ENCODE peak calls at places on chromosomes 12 and 14, in five cellular contexts. One of them, this sample, is unnamed.

GRCh38 chr12:28780096-28780495 is 369.0 kb upstream of the FAR2 start:
- DNase-seq in kidney epithelial cell: peak; percentile 65
- DNase-seq in ovary: no peak
- DNase-seq in keratinocyte: no peak
- DNase-seq in cardiac muscle cell: no peak
- DNase-seq in this sample: no peak

GRCh38 chr14:61493996-61494395 is 172.6 kb downstream of the PRKCH start:
- DNase-seq in kidney epithelial cell: no peak
- DNase-seq in ovary: no peak
- DNase-seq in keratinocyte: no peak
- DNase-seq in cardiac muscle cell: no peak
- DNase-seq in this sample: no peak

GRCh38 chr12:16323010-16323409 is 24.4 kb upstream of the MGST1 start:
- DNase-seq in kidney epithelial cell: no peak
- DNase-seq in ovary: no peak
- DNase-seq in keratinocyte: no peak
- DNase-seq in cardiac muscle cell: no peak
- DNase-seq in this sample: no peak

GRCh38 chr14:96811265-96811664 is 14.1 kb downstream of the VRK1 start:
- DNase-seq in kidney epithelial cell: no peak
- DNase-seq in ovary: no peak
- DNase-seq in keratinocyte: peak; percentile 26
- DNase-seq in cardiac muscle cell: no peak
- DNase-seq in this sample: no peak

GRCh38 chr12:27331299-27331926 is 1.2 kb upstream of the BMAL2 start:
- DNase-seq in kidney epithelial cell: peak; percentile 99
- DNase-seq in ovary: no peak
- DNase-seq in keratinocyte: peak; percentile 96
- DNase-seq in cardiac muscle cell: no peak
- DNase-seq in this sample: no peak

GRCh38 chr12:106840217-106840616 is 65.7 kb downstream of the RIC8B start:
- DNase-seq in kidney epithelial cell: peak; percentile 62
- DNase-seq in ovary: no peak
- DNase-seq in keratinocyte: no peak
- DNase-seq in cardiac muscle cell: peak; percentile 76
- DNase-seq in this sample: no peak

GRCh38 chr14:92368001-92368400 is 45.0 kb downstream of the SLC24A4 start:
- DNase-seq in kidney epithelial cell: no peak
- DNase-seq in ovary: no peak
- DNase-seq in keratinocyte: no peak
- DNase-seq in cardiac muscle cell: no peak
- DNase-seq in this sample: no peak

GRCh38 chr12:75208851-75209781 is 523 bp downstream of the KCNC2 start:
- DNase-seq in kidney epithelial cell: no peak
- DNase-seq in ovary: no peak
- DNase-seq in keratinocyte: no peak
- DNase-seq in cardiac muscle cell: peak; percentile 82
- DNase-seq in this sample: peak; percentile 61

GRCh38 chr12:15689751-15690191 is 99.4 kb downstream of the EPS8 start:
- DNase-seq in kidney epithelial cell: no peak
- DNase-seq in ovary: no peak
- DNase-seq in keratinocyte: no peak
- DNase-seq in cardiac muscle cell: no peak
- DNase-seq in this sample: no peak

GRCh38 chr12:49706351-49707126 is 666 bp downstream of the FMNL3 start:
- DNase-seq in kidney epithelial cell: no peak
- DNase-seq in ovary: peak; percentile 58
- DNase-seq in keratinocyte: no peak
- DNase-seq in cardiac muscle cell: peak; percentile 60
- DNase-seq in this sample: peak; percentile 37

GRCh38 chr12:28872654-28873268 is 276.3 kb upstream of the FAR2 start:
- DNase-seq in kidney epithelial cell: peak; percentile 12
- DNase-seq in ovary: no peak
- DNase-seq in keratinocyte: peak; percentile 40
- DNase-seq in cardiac muscle cell: peak; percentile 69
- DNase-seq in this sample: peak; percentile 58

GRCh38 chr12:128820723-128821432 is 2.9 kb downstream of the SLC15A4 start:
- DNase-seq in kidney epithelial cell: no peak
- DNase-seq in ovary: no peak
- DNase-seq in keratinocyte: no peak
- DNase-seq in cardiac muscle cell: no peak
- DNase-seq in this sample: no peak

GRCh38 chr12:75784591-75784990 is 247.0 kb downstream of the PHLDA1 start:
- DNase-seq in kidney epithelial cell: no peak
- DNase-seq in ovary: no peak
- DNase-seq in keratinocyte: no peak
- DNase-seq in cardiac muscle cell: no peak
- DNase-seq in this sample: peak; percentile 75

GRCh38 chr12:1801285-1801975 is 18.9 kb upstream of the LRTM2 start:
- DNase-seq in kidney epithelial cell: no peak
- DNase-seq in ovary: no peak
- DNase-seq in keratinocyte: no peak
- DNase-seq in cardiac muscle cell: no peak
- DNase-seq in this sample: no peak

GRCh38 chr12:86261606-86262005 is 5.4 kb upstream of the MGAT4C start:
- DNase-seq in kidney epithelial cell: no peak
- DNase-seq in ovary: no peak
- DNase-seq in keratinocyte: no peak
- DNase-seq in cardiac muscle cell: no peak
- DNase-seq in this sample: no peak

GRCh38 chr12:56278905-56279304 is 12.2 kb downstream of the COQ10A start:
- DNase-seq in kidney epithelial cell: no peak
- DNase-seq in ovary: no peak
- DNase-seq in keratinocyte: no peak
- DNase-seq in cardiac muscle cell: no peak
- DNase-seq in this sample: no peak

GRCh38 chr12:48388938-48389337 is 38.2 kb upstream of the ZNF641 start:
- DNase-seq in kidney epithelial cell: no peak
- DNase-seq in ovary: no peak
- DNase-seq in keratinocyte: peak; percentile 1
- DNase-seq in cardiac muscle cell: no peak
- DNase-seq in this sample: no peak

GRCh38 chr14:32208490-32208889 is 5.4 kb upstream of the RNU6-8 start:
- DNase-seq in kidney epithelial cell: no peak
- DNase-seq in ovary: no peak
- DNase-seq in keratinocyte: no peak
- DNase-seq in cardiac muscle cell: no peak
- DNase-seq in this sample: no peak

GRCh38 chr12:101021911-101022388 is 188.1 kb downstream of the SLC5A8 start:
- DNase-seq in kidney epithelial cell: peak; percentile 86
- DNase-seq in ovary: no peak
- DNase-seq in keratinocyte: peak; percentile 56
- DNase-seq in cardiac muscle cell: no peak
- DNase-seq in this sample: no peak

GRCh38 chr14:56087824-56088571 is 30.2 kb upstream of the PELI2 start:
- DNase-seq in kidney epithelial cell: no peak
- DNase-seq in ovary: no peak
- DNase-seq in keratinocyte: no peak
- DNase-seq in cardiac muscle cell: peak; percentile 27
- DNase-seq in this sample: no peak

GRCh38 chr14:100083706-100084105 is 18.5 kb downstream of the EVL start:
- DNase-seq in kidney epithelial cell: no peak
- DNase-seq in ovary: no peak
- DNase-seq in keratinocyte: peak; percentile 93
- DNase-seq in cardiac muscle cell: no peak
- DNase-seq in this sample: no peak

GRCh38 chr12:28189774-28190320 is 409 bp upstream of the CCDC91 start:
- DNase-seq in kidney epithelial cell: no peak
- DNase-seq in ovary: peak; percentile 18
- DNase-seq in keratinocyte: no peak
- DNase-seq in cardiac muscle cell: no peak
- DNase-seq in this sample: peak; percentile 14

GRCh38 chr12:57118711-57119271 is 7.6 kb upstream of the STAT6 start:
- DNase-seq in kidney epithelial cell: no peak
- DNase-seq in ovary: no peak
- DNase-seq in keratinocyte: peak; percentile 66
- DNase-seq in cardiac muscle cell: no peak
- DNase-seq in this sample: no peak

GRCh38 chr14:50362791-50363733 is 33.6 kb downstream of the CDKL1 start:
- DNase-seq in kidney epithelial cell: no peak
- DNase-seq in ovary: no peak
- DNase-seq in keratinocyte: no peak
- DNase-seq in cardiac muscle cell: no peak
- DNase-seq in this sample: no peak

GRCh38 chr14:65566820-65567522 is 154.4 kb downstream of the FUT8 start:
- DNase-seq in kidney epithelial cell: no peak
- DNase-seq in ovary: no peak
- DNase-seq in keratinocyte: no peak
- DNase-seq in cardiac muscle cell: no peak
- DNase-seq in this sample: no peak

GRCh38 chr14:85024931-85025330 is 505.0 kb upstream of the FLRT2 start:
- DNase-seq in kidney epithelial cell: no peak
- DNase-seq in ovary: no peak
- DNase-seq in keratinocyte: no peak
- DNase-seq in cardiac muscle cell: no peak
- DNase-seq in this sample: no peak

GRCh38 chr12:31622038-31622437 is 31.1 kb upstream of the DENND5B start:
- DNase-seq in kidney epithelial cell: no peak
- DNase-seq in ovary: no peak
- DNase-seq in keratinocyte: no peak
- DNase-seq in cardiac muscle cell: no peak
- DNase-seq in this sample: no peak

GRCh38 chr14:77208266-77208978 is 26.8 kb downstream of the TMEM63C start:
- DNase-seq in kidney epithelial cell: no peak
- DNase-seq in ovary: peak; percentile 33
- DNase-seq in keratinocyte: peak; percentile 19
- DNase-seq in cardiac muscle cell: peak; percentile 92
- DNase-seq in this sample: peak; percentile 83

GRCh38 chr12:98754095-98754494 is 109.0 kb downstream of the APAF1 start:
- DNase-seq in kidney epithelial cell: peak; percentile 78
- DNase-seq in ovary: no peak
- DNase-seq in keratinocyte: no peak
- DNase-seq in cardiac muscle cell: no peak
- DNase-seq in this sample: no peak

GRCh38 chr12:61993734-61994345 is 266.4 kb upstream of the USP15 start:
- DNase-seq in kidney epithelial cell: no peak
- DNase-seq in ovary: no peak
- DNase-seq in keratinocyte: no peak
- DNase-seq in cardiac muscle cell: peak; percentile 62
- DNase-seq in this sample: no peak

GRCh38 chr14:51743588-51744000 is 91.9 kb downstream of the FRMD6 start:
- DNase-seq in kidney epithelial cell: no peak
- DNase-seq in ovary: no peak
- DNase-seq in keratinocyte: no peak
- DNase-seq in cardiac muscle cell: no peak
- DNase-seq in this sample: no peak

GRCh38 chr14:51563560-51563959 is 88.2 kb upstream of the FRMD6 start:
- DNase-seq in kidney epithelial cell: no peak
- DNase-seq in ovary: no peak
- DNase-seq in keratinocyte: no peak
- DNase-seq in cardiac muscle cell: no peak
- DNase-seq in this sample: no peak

GRCh38 chr14:96167224-96168148 is 37.2 kb upstream of the BDKRB2 start:
- DNase-seq in kidney epithelial cell: no peak
- DNase-seq in ovary: no peak
- DNase-seq in keratinocyte: peak; percentile 25
- DNase-seq in cardiac muscle cell: no peak
- DNase-seq in this sample: no peak

GRCh38 chr14:49220492-49220891 is 365.7 kb downstream of the RPS29 start:
- DNase-seq in kidney epithelial cell: no peak
- DNase-seq in ovary: peak; percentile 21
- DNase-seq in keratinocyte: no peak
- DNase-seq in cardiac muscle cell: no peak
- DNase-seq in this sample: no peak

GRCh38 chr14:49212721-49213120 is 373.5 kb downstream of the RPS29 start:
- DNase-seq in kidney epithelial cell: no peak
- DNase-seq in ovary: no peak
- DNase-seq in keratinocyte: no peak
- DNase-seq in cardiac muscle cell: no peak
- DNase-seq in this sample: no peak

DNA sequence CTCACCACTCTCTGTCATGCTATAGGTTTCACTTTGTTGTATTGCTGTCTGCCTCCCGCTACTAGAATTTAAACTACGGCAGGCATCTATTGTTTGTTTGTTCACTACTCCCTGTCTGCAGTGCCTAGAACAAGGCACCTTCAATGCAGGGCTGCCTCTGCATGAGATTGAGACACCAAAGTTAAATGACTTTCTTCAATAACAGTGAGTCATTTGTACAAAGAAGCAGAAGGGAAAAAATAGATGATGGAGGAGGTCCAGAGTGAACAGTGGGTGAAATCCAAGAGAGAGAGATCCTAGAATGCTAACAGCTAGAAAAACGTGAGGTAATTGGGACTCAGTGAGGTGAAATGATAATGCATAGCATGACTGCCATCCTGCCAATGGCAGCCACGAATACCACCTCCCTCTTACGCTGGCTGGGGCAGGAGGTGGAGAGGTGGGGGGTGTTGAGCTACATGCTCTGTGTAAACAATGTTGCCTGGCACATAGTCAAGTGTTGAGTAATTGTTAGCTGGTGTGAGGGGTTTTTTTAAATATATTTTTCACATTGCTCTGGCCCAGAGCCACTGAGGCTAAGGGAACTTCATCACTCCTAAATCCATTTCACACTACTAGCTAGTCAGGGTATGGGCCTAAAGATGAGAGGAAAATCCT is 367.6 kb downstream of the RPS29 start:
- DNase-seq in kidney epithelial cell: no peak
- DNase-seq in ovary: peak; percentile 77
- DNase-seq in keratinocyte: no peak
- DNase-seq in cardiac muscle cell: no peak
- DNase-seq in this sample: no peak
- TF ChIP-seq CTCF in kidney epithelial cell: no peak
- TF ChIP-seq CTCF in ovary: no peak
- TF ChIP-seq CTCF in keratinocyte: no peak
- TF ChIP-seq CTCF in cardiac muscle cell: no peak
- TF ChIP-seq CTCF in this sample: no peak

GRCh38 chr12:10567813-10568212 is 45.6 kb downstream of the MAGOHB start:
- DNase-seq in kidney epithelial cell: no peak
- DNase-seq in ovary: no peak
- DNase-seq in keratinocyte: no peak
- DNase-seq in cardiac muscle cell: no peak
- DNase-seq in this sample: no peak
- TF ChIP-seq CTCF in kidney epithelial cell: no peak
- TF ChIP-seq CTCF in ovary: no peak
- TF ChIP-seq CTCF in keratinocyte: no peak
- TF ChIP-seq CTCF in cardiac muscle cell: no peak
- TF ChIP-seq CTCF in this sample: no peak

GRCh38 chr12:108355069-108355468 is 16.0 kb upstream of the CMKLR1 start:
- DNase-seq in kidney epithelial cell: no peak
- DNase-seq in ovary: no peak
- DNase-seq in keratinocyte: no peak
- DNase-seq in cardiac muscle cell: no peak
- DNase-seq in this sample: no peak
- TF ChIP-seq CTCF in kidney epithelial cell: no peak
- TF ChIP-seq CTCF in ovary: no peak
- TF ChIP-seq CTCF in keratinocyte: no peak
- TF ChIP-seq CTCF in cardiac muscle cell: no peak
- TF ChIP-seq CTCF in this sample: no peak

DNA sequence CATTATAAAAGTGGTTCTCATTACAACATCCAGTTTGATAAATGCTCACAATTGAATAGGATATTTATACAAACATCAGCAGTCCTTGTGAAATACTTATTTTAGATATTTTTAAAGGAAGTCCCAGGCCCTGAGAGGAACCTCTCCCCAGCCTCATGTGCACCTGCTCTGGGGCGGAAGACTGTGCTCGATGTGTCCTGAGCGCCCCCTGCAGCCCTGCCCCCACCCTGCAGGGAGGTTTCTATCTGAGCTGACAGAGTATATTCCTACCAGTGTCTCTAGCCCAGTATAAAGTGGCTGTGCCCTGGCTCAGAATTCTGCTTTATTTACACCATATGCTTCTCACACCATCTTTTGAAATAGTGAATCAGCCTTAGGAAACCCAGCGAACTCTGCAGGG is 1349.1 kb downstream of the TMEM121 start:
- DNase-seq in kidney epithelial cell: no peak
- DNase-seq in ovary: peak; percentile 76
- DNase-seq in keratinocyte: no peak
- DNase-seq in cardiac muscle cell: no peak
- DNase-seq in this sample: no peak
- TF ChIP-seq CTCF in kidney epithelial cell: peak; percentile 39
- TF ChIP-seq CTCF in ovary: no peak
- TF ChIP-seq CTCF in keratinocyte: no peak
- TF ChIP-seq CTCF in cardiac muscle cell: no peak
- TF ChIP-seq CTCF in this sample: no peak